ENCODE peak calls at places on chromosomes 3 and 15, in six cellular contexts. One of them, this sample, is unnamed.

GRCh38 chr3:64880926-64881325 is 193.1 kb upstream of the ADAMTS9 start:
- DNase-seq in suprapubic skin: no peak
- DNase-seq in breast epithelium: no peak
- DNase-seq in stomach: no peak
- DNase-seq in spleen: no peak
- DNase-seq in GM23338: no peak
- DNase-seq in this sample: no peak

GRCh38 chr15:46344115-46344749 is 709.4 kb downstream of the SQOR start:
- DNase-seq in suprapubic skin: no peak
- DNase-seq in breast epithelium: no peak
- DNase-seq in stomach: no peak
- DNase-seq in spleen: no peak
- DNase-seq in GM23338: peak
- DNase-seq in this sample: no peak

GRCh38 chr3:149234671-149235245 is 13.1 kb upstream of the CP start:
- DNase-seq in suprapubic skin: no peak
- DNase-seq in breast epithelium: no peak
- DNase-seq in stomach: no peak
- DNase-seq in spleen: no peak
- DNase-seq in GM23338: no peak
- DNase-seq in this sample: no peak

GRCh38 chr15:99476413-99477222 is 89.2 kb upstream of the MEF2A start:
- DNase-seq in suprapubic skin: peak
- DNase-seq in breast epithelium: no peak
- DNase-seq in stomach: peak
- DNase-seq in spleen: peak
- DNase-seq in GM23338: no peak
- DNase-seq in this sample: peak

GRCh38 chr3:11808231-11808630 is 38.5 kb downstream of the TAMM41 start:
- DNase-seq in suprapubic skin: no peak
- DNase-seq in breast epithelium: no peak
- DNase-seq in stomach: no peak
- DNase-seq in spleen: no peak
- DNase-seq in GM23338: no peak
- DNase-seq in this sample: no peak

GRCh38 chr3:122092460-122093165 is 37.5 kb downstream of the CD86 start:
- DNase-seq in suprapubic skin: peak
- DNase-seq in breast epithelium: no peak
- DNase-seq in stomach: no peak
- DNase-seq in spleen: no peak
- DNase-seq in GM23338: peak
- DNase-seq in this sample: no peak

GRCh38 chr15:42273900-42274692 is 863 bp upstream of the TMEM87A start:
- DNase-seq in suprapubic skin: peak
- DNase-seq in breast epithelium: peak
- DNase-seq in stomach: peak
- DNase-seq in spleen: peak
- DNase-seq in GM23338: peak
- DNase-seq in this sample: no peak

GRCh38 chr15:41241251-41241964 is 10.3 kb downstream of the CHP1 start:
- DNase-seq in suprapubic skin: no peak
- DNase-seq in breast epithelium: no peak
- DNase-seq in stomach: peak
- DNase-seq in spleen: no peak
- DNase-seq in GM23338: no peak
- DNase-seq in this sample: no peak

GRCh38 chr15:55774113-55774970 is 31.4 kb upstream of the PRTG start:
- DNase-seq in suprapubic skin: no peak
- DNase-seq in breast epithelium: no peak
- DNase-seq in stomach: peak
- DNase-seq in spleen: no peak
- DNase-seq in GM23338: peak
- DNase-seq in this sample: no peak

GRCh38 chr15:81747026-81747425 is 298.8 kb downstream of the MEX3B start:
- DNase-seq in suprapubic skin: no peak
- DNase-seq in breast epithelium: no peak
- DNase-seq in stomach: no peak
- DNase-seq in spleen: no peak
- DNase-seq in GM23338: no peak
- DNase-seq in this sample: no peak

GRCh38 chr3:138440137-138440536 is 5.7 kb downstream of the ESYT3 start:
- DNase-seq in suprapubic skin: peak
- DNase-seq in breast epithelium: no peak
- DNase-seq in stomach: no peak
- DNase-seq in spleen: no peak
- DNase-seq in GM23338: peak
- DNase-seq in this sample: no peak

GRCh38 chr3:189365609-189366564 is 194.1 kb downstream of the TPRG1 start:
- DNase-seq in suprapubic skin: no peak
- DNase-seq in breast epithelium: no peak
- DNase-seq in stomach: no peak
- DNase-seq in spleen: no peak
- DNase-seq in GM23338: no peak
- DNase-seq in this sample: no peak

GRCh38 chr15:85749261-85750151 is 45.2 kb downstream of the KLHL25 start:
- DNase-seq in suprapubic skin: peak
- DNase-seq in breast epithelium: peak
- DNase-seq in stomach: peak
- DNase-seq in spleen: peak
- DNase-seq in GM23338: no peak
- DNase-seq in this sample: no peak

GRCh38 chr3:72018339-72018984 is 233.5 kb upstream of the PROK2 start:
- DNase-seq in suprapubic skin: no peak
- DNase-seq in breast epithelium: no peak
- DNase-seq in stomach: no peak
- DNase-seq in spleen: no peak
- DNase-seq in GM23338: no peak
- DNase-seq in this sample: no peak

GRCh38 chr3:140898340-140899180 is 43.1 kb upstream of the SLC25A36 start:
- DNase-seq in suprapubic skin: no peak
- DNase-seq in breast epithelium: no peak
- DNase-seq in stomach: no peak
- DNase-seq in spleen: no peak
- DNase-seq in GM23338: peak
- DNase-seq in this sample: peak

GRCh38 chr3:171936231-171936841 is 93.2 kb downstream of the TMEM212 start:
- DNase-seq in suprapubic skin: no peak
- DNase-seq in breast epithelium: no peak
- DNase-seq in stomach: no peak
- DNase-seq in spleen: no peak
- DNase-seq in GM23338: no peak
- DNase-seq in this sample: no peak

GRCh38 chr3:59970384-59970783 is 920.6 kb upstream of the CFAP20DC start:
- DNase-seq in suprapubic skin: no peak
- DNase-seq in breast epithelium: no peak
- DNase-seq in stomach: no peak
- DNase-seq in spleen: no peak
- DNase-seq in GM23338: no peak
- DNase-seq in this sample: no peak

GRCh38 chr3:12884104-12884742 is 42.9 kb upstream of the RPL32 start:
- DNase-seq in suprapubic skin: no peak
- DNase-seq in breast epithelium: no peak
- DNase-seq in stomach: no peak
- DNase-seq in spleen: no peak
- DNase-seq in GM23338: no peak
- DNase-seq in this sample: no peak

GRCh38 chr3:56364665-56365064 is 103.6 kb downstream of the ERC2 start:
- DNase-seq in suprapubic skin: no peak
- DNase-seq in breast epithelium: no peak
- DNase-seq in stomach: no peak
- DNase-seq in spleen: no peak
- DNase-seq in GM23338: no peak
- DNase-seq in this sample: no peak

GRCh38 chr3:28036599-28037575 is 204.5 kb upstream of the CMC1 start:
- DNase-seq in suprapubic skin: no peak
- DNase-seq in breast epithelium: no peak
- DNase-seq in stomach: no peak
- DNase-seq in spleen: no peak
- DNase-seq in GM23338: no peak
- DNase-seq in this sample: no peak

GRCh38 chr3:155334897-155335883 is 41.7 kb upstream of the STRIT1 start:
- DNase-seq in suprapubic skin: no peak
- DNase-seq in breast epithelium: no peak
- DNase-seq in stomach: no peak
- DNase-seq in spleen: no peak
- DNase-seq in GM23338: no peak
- DNase-seq in this sample: no peak

GRCh38 chr15:69595009-69595825 is 142.6 kb downstream of the RPLP1 start:
- DNase-seq in suprapubic skin: peak
- DNase-seq in breast epithelium: no peak
- DNase-seq in stomach: peak
- DNase-seq in spleen: no peak
- DNase-seq in GM23338: no peak
- DNase-seq in this sample: no peak

GRCh38 chr3:155391583-155391982 is 98.1 kb upstream of the STRIT1 start:
- DNase-seq in suprapubic skin: peak
- DNase-seq in breast epithelium: no peak
- DNase-seq in stomach: no peak
- DNase-seq in spleen: no peak
- DNase-seq in GM23338: peak
- DNase-seq in this sample: no peak

GRCh38 chr3:130316164-130316563 is 29.3 kb upstream of the COL6A5 start:
- DNase-seq in suprapubic skin: no peak
- DNase-seq in breast epithelium: no peak
- DNase-seq in stomach: no peak
- DNase-seq in spleen: no peak
- DNase-seq in GM23338: no peak
- DNase-seq in this sample: no peak

GRCh38 chr3:36489679-36490420 is 109.5 kb downstream of the STAC start:
- DNase-seq in suprapubic skin: no peak
- DNase-seq in breast epithelium: no peak
- DNase-seq in stomach: no peak
- DNase-seq in spleen: no peak
- DNase-seq in GM23338: no peak
- DNase-seq in this sample: no peak

GRCh38 chr15:99480223-99480810 is 85.5 kb upstream of the MEF2A start:
- DNase-seq in suprapubic skin: no peak
- DNase-seq in breast epithelium: no peak
- DNase-seq in stomach: no peak
- DNase-seq in spleen: no peak
- DNase-seq in GM23338: no peak
- DNase-seq in this sample: no peak

GRCh38 chr3:84096188-84096587 is 862.6 kb upstream of the CADM2 start:
- DNase-seq in suprapubic skin: no peak
- DNase-seq in breast epithelium: no peak
- DNase-seq in stomach: no peak
- DNase-seq in spleen: no peak
- DNase-seq in GM23338: no peak
- DNase-seq in this sample: no peak

GRCh38 chr3:142915636-142916035 is 26.8 kb upstream of the PCOLCE2 start:
- DNase-seq in suprapubic skin: no peak
- DNase-seq in breast epithelium: no peak
- DNase-seq in stomach: no peak
- DNase-seq in spleen: no peak
- DNase-seq in GM23338: no peak
- DNase-seq in this sample: no peak

GRCh38 chr3:126549861-126550487 is 8.8 kb downstream of the C3orf22 start:
- DNase-seq in suprapubic skin: peak
- DNase-seq in breast epithelium: peak
- DNase-seq in stomach: peak
- DNase-seq in spleen: peak
- DNase-seq in GM23338: no peak
- DNase-seq in this sample: no peak

GRCh38 chr3:16868513-16868912 is 16.2 kb upstream of the PLCL2 start:
- DNase-seq in suprapubic skin: no peak
- DNase-seq in breast epithelium: no peak
- DNase-seq in stomach: no peak
- DNase-seq in spleen: no peak
- DNase-seq in GM23338: no peak
- DNase-seq in this sample: no peak

GRCh38 chr15:87369269-87369668 is 887.3 kb downstream of the NTRK3 start:
- DNase-seq in suprapubic skin: no peak
- DNase-seq in breast epithelium: no peak
- DNase-seq in stomach: no peak
- DNase-seq in spleen: no peak
- DNase-seq in GM23338: no peak
- DNase-seq in this sample: no peak

GRCh38 chr15:44129911-44130310 is 65.2 kb downstream of the FRMD5 start:
- DNase-seq in suprapubic skin: no peak
- DNase-seq in breast epithelium: no peak
- DNase-seq in stomach: no peak
- DNase-seq in spleen: no peak
- DNase-seq in GM23338: no peak
- DNase-seq in this sample: no peak
- TF ChIP-seq CTCF in suprapubic skin: no peak
- TF ChIP-seq CTCF in breast epithelium: no peak
- TF ChIP-seq CTCF in stomach: no peak
- TF ChIP-seq CTCF in spleen: no peak
- TF ChIP-seq CTCF in GM23338: peak
- TF ChIP-seq CTCF in this sample: no peak

GRCh38 chr3:167380004-167380689 is at the start of gene ZBBX:
- DNase-seq in suprapubic skin: peak
- DNase-seq in breast epithelium: peak
- DNase-seq in stomach: peak
- DNase-seq in spleen: peak
- DNase-seq in GM23338: peak
- DNase-seq in this sample: peak
- H3K4me3 ChIP-seq in suprapubic skin: peak
- H3K4me3 ChIP-seq in breast epithelium: peak
- H3K4me3 ChIP-seq in stomach: peak
- H3K4me3 ChIP-seq in spleen: peak
- H3K4me3 ChIP-seq in GM23338: peak
- H3K4me3 ChIP-seq in this sample: peak

GRCh38 chr3:45896069-45896468 is 9.7 kb downstream of the CCR9 start:
- DNase-seq in suprapubic skin: no peak
- DNase-seq in breast epithelium: no peak
- DNase-seq in stomach: no peak
- DNase-seq in spleen: no peak
- DNase-seq in GM23338: no peak
- DNase-seq in this sample: no peak
- TF ChIP-seq POLR2AphosphoS5 in suprapubic skin: no peak
- TF ChIP-seq POLR2AphosphoS5 in breast epithelium: no peak
- TF ChIP-seq POLR2AphosphoS5 in stomach: no peak
- TF ChIP-seq POLR2AphosphoS5 in spleen: no peak
- TF ChIP-seq POLR2AphosphoS5 in GM23338: no peak
- TF ChIP-seq POLR2AphosphoS5 in this sample: no peak

GRCh38 chr3:185986201-185986600 is 48.4 kb upstream of the TRA2B start:
- DNase-seq in suprapubic skin: no peak
- DNase-seq in breast epithelium: no peak
- DNase-seq in stomach: no peak
- DNase-seq in spleen: no peak
- DNase-seq in GM23338: no peak
- DNase-seq in this sample: no peak

GRCh38 chr3:185984203-185984602 is 46.4 kb upstream of the TRA2B start:
- DNase-seq in suprapubic skin: no peak
- DNase-seq in breast epithelium: no peak
- DNase-seq in stomach: no peak
- DNase-seq in spleen: no peak
- DNase-seq in GM23338: no peak
- DNase-seq in this sample: no peak

GRCh38 chr3:185989511-185989910 is 51.7 kb upstream of the TRA2B start:
- DNase-seq in suprapubic skin: no peak
- DNase-seq in breast epithelium: no peak
- DNase-seq in stomach: no peak
- DNase-seq in spleen: no peak
- DNase-seq in GM23338: no peak
- DNase-seq in this sample: no peak

GRCh38 chr3:185988816-185989175 is 51.0 kb upstream of the TRA2B start:
- DNase-seq in suprapubic skin: no peak
- DNase-seq in breast epithelium: no peak
- DNase-seq in stomach: no peak
- DNase-seq in spleen: no peak
- DNase-seq in GM23338: no peak
- DNase-seq in this sample: no peak

GRCh38 chr3:185988080-185988815 is 50.4 kb upstream of the TRA2B start:
- DNase-seq in suprapubic skin: no peak
- DNase-seq in breast epithelium: no peak
- DNase-seq in stomach: no peak
- DNase-seq in spleen: no peak
- DNase-seq in GM23338: peak
- DNase-seq in this sample: no peak
- TF ChIP-seq CTCF in suprapubic skin: no peak
- TF ChIP-seq CTCF in breast epithelium: no peak
- TF ChIP-seq CTCF in stomach: no peak
- TF ChIP-seq CTCF in spleen: no peak
- TF ChIP-seq CTCF in GM23338: peak
- TF ChIP-seq CTCF in this sample: no peak

This sample was measured in Panc1.